ENCODE peak calls at places on chromosomes 7 and 10, in five cellular contexts. H is dorsolateral prefrontal cortex; C is activated naive CD8-positive, alpha-beta T cell treated with anti-CD3 and anti-CD28 coated beads, Interleukin-2, amount 50 U/mL, for 24 hours; R is ACHN; S is CD4-positive, alpha-beta T cell. W is an unnamed sample.

GRCh38 chr7:11343818-11344413 is 370.2 kb downstream of the PHF14 start:
- DNase-seq in S (no peak), C (no peak), H (no peak), R (peak), W (peak)

GRCh38 chr10:21978191-21978862 is 25.2 kb downstream of the DNAJC1 start:
- DNase-seq in S (no peak), R (peak), H (no peak), C (no peak), W (no peak)

GRCh38 chr10:13417459-13418126 is 69.5 kb upstream of the SEPHS1 start:
- DNase-seq in C (no peak), R (no peak), H (no peak), S (no peak), W (no peak)

GRCh38 chr7:8070451-8071180 is 102.0 kb downstream of the GLCCI1 start:
- DNase-seq in C (no peak), R (no peak), S (no peak), H (no peak), W (no peak)

GRCh38 chr10:122196218-122196617 is 74.9 kb upstream of the BTBD16 start:
- DNase-seq in S (no peak), H (no peak), R (no peak), C (no peak), W (no peak)

GRCh38 chr7:84021292-84021898 is 173.2 kb downstream of the SEMA3A start:
- DNase-seq in C (no peak), R (peak), S (no peak), H (no peak), W (no peak)

GRCh38 chr10:88409236-88409635 is 173.9 kb downstream of the RNLS start:
- DNase-seq in H (no peak), C (no peak), R (no peak), S (no peak), W (no peak)

GRCh38 chr7:153224890-153225289 is 465.3 kb downstream of the ACTR3B start:
- DNase-seq in H (no peak), S (no peak), C (no peak), R (no peak), W (no peak)

GRCh38 chr7:5679741-5680473 is 101.6 kb downstream of the RNF216 start:
- DNase-seq in R (no peak), H (no peak), S (no peak), C (no peak), W (no peak)

GRCh38 chr7:3592438-3593134 is 291.5 kb downstream of the SDK1 start:
- DNase-seq in S (no peak), C (no peak), H (no peak), R (no peak), W (no peak)